ENCODE peak calls at places on chromosome 19, in four cellular contexts. I is GM12878, H is H1, W is A549. L is an unnamed sample.

GRCh38 chr19:5691205-5691929 is 1.3 kb downstream of the RPL36 start:
- DNase-seq in I (no peak), H (no peak), W (peak), L (peak)

GRCh38 chr19:18291019-18291524 is 9.7 kb upstream of the JUND start:
- DNase-seq in I (no peak), H (no peak), W (no peak), L (no peak)

GRCh38 chr19:19334989-19335344 is 14.3 kb downstream of the MAU2 start:
- DNase-seq in I (no peak), H (no peak), W (no peak), L (no peak)

GRCh38 chr19:13906525-13906904 is 514 bp downstream of the CC2D1A start:
- DNase-seq in I (no peak), H (no peak), W (no peak), L (peak)

GRCh38 chr19:40284501-40285352 is at the start of gene AKT2:
- DNase-seq in I (peak), H (peak), W (no peak), L (peak)

GRCh38 chr19:4909172-4909896 is at the start of gene UHRF1:
- DNase-seq in I (no peak), H (no peak), W (peak), L (peak)

GRCh38 chr19:17777840-17778620 is 16.9 kb upstream of the B3GNT3 start:
- DNase-seq in I (no peak), H (peak), W (peak), L (peak)

GRCh38 chr19:14375582-14376291 is 5.5 kb upstream of the ADGRE5 start:
- DNase-seq in I (no peak), H (no peak), W (no peak), L (no peak)

GRCh38 chr19:18391509-18392075 is 5.6 kb downstream of the GDF15 start:
- DNase-seq in I (no peak), H (no peak), W (no peak), L (no peak)

GRCh38 chr19:35861640-35862160 is 5.0 kb downstream of the KIRREL2 start:
- DNase-seq in I (no peak), H (no peak), W (no peak), L (no peak)

GRCh38 chr19:1290699-1291651 is 5.3 kb downstream of the EFNA2 start:
- DNase-seq in I (no peak), H (no peak), W (no peak), L (no peak)

GRCh38 chr19:56839665-56840451 is 668 bp downstream of the PEG3 start:
- DNase-seq in I (no peak), H (no peak), W (no peak), L (no peak)

GRCh38 chr19:41265376-41266153 is 1.4 kb downstream of the HNRNPUL1 start:
- DNase-seq in I (no peak), H (no peak), W (peak), L (peak)

GRCh38 chr19:16168465-16169081 is 4.8 kb downstream of the CIB3 start:
- DNase-seq in I (no peak), H (no peak), W (no peak), L (peak)

DNA sequence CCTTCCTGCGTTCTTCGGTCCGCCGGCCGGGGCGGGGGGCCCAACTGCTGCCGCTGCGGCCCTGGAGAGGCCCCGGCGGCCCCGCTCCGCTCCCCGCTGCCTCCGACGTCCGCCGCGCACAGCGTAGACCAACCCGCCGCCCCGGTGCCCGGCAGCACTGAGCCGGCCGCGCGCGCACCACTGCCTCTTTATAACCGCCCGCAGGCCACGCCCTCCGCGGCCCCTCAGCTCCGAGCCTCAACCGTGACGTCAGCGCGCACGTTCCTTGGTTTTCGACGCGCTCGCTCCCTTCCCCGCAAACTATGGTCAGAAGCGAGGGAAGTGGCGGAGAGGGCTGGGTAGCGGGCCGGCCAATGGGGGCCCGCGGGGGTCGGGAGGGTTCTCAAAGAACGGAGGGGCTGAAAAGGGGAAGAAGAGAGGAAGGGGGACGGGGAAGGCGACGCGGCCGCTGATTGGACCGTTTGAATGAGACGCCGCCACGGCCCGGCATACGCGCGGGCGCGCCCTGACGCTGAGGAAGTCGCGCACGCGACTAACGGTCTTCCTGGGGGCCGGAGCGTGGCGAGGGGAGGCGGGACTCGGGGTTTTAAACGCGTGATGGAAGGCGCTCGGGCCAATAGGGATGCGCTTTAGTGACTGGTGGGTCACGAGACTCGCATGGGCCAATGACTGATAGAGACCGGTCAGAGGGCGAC is at the start of gene UBE2S:
- DNase-seq in I (peak), H (peak), W (peak), L (peak)
- TF ChIP-seq POLR2A in I (peak), H (peak), W (peak), L (peak)

GRCh38 chr19:52923782-52924593 is 760 bp upstream of the ZNF888 start:
- DNase-seq in I (no peak), H (no peak), W (no peak), L (peak)
- TF ChIP-seq MAX in I (no peak), H (no peak), W (no peak), L (peak)

GRCh38 chr19:45162464-45163143 is 1.8 kb upstream of the NKPD1 start:
- DNase-seq in I (no peak), H (no peak), W (no peak), L (no peak)
- H3K4me3 ChIP-seq in I (no peak), H (no peak), W (no peak), L (no peak)

GRCh38 chr19:2717638-2718541 is 3.3 kb downstream of the DIRAS1 start:
- DNase-seq in I (no peak), H (no peak), W (no peak), L (no peak)

GRCh38 chr19:2714531-2715269 is 6.5 kb downstream of the DIRAS1 start:
- DNase-seq in I (no peak), H (no peak), W (no peak), L (no peak)

GRCh38 chr19:2716722-2717637 is 4.2 kb downstream of the DIRAS1 start:
- DNase-seq in I (no peak), H (no peak), W (no peak), L (no peak)

GRCh38 chr19:2715470-2716274 is 5.5 kb downstream of the DIRAS1 start:
- DNase-seq in I (no peak), H (no peak), W (no peak), L (no peak)

GRCh38 chr19:2716275-2716650 is 4.9 kb downstream of the DIRAS1 start:
- DNase-seq in I (no peak), H (no peak), W (no peak), L (no peak)
- TF ChIP-seq POLR2A in I (no peak), H (no peak), W (no peak), L (no peak)

GRCh38 chr19:38849746-38850230 is at the start of gene HNRNPL:
- DNase-seq in I (no peak), H (no peak), W (no peak), L (no peak)
- TF ChIP-seq MAX in I (no peak), H (peak), W (no peak), L (no peak)

GRCh38 chr19:10519421-10519820 is 2.2 kb upstream of the S1PR5 start:
- DNase-seq in I (no peak), H (no peak), W (no peak), L (no peak)

GRCh38 chr19:10517361-10517759 is at the start of gene S1PR5:
- DNase-seq in I (no peak), H (no peak), W (peak), L (no peak)

GRCh38 chr19:10516671-10517286 is 468 bp downstream of the S1PR5 start:
- DNase-seq in I (no peak), H (no peak), W (no peak), L (no peak)

GRCh38 chr19:10518444-10519361 is 1.5 kb upstream of the S1PR5 start:
- DNase-seq in I (no peak), H (no peak), W (no peak), L (no peak)

DNA sequence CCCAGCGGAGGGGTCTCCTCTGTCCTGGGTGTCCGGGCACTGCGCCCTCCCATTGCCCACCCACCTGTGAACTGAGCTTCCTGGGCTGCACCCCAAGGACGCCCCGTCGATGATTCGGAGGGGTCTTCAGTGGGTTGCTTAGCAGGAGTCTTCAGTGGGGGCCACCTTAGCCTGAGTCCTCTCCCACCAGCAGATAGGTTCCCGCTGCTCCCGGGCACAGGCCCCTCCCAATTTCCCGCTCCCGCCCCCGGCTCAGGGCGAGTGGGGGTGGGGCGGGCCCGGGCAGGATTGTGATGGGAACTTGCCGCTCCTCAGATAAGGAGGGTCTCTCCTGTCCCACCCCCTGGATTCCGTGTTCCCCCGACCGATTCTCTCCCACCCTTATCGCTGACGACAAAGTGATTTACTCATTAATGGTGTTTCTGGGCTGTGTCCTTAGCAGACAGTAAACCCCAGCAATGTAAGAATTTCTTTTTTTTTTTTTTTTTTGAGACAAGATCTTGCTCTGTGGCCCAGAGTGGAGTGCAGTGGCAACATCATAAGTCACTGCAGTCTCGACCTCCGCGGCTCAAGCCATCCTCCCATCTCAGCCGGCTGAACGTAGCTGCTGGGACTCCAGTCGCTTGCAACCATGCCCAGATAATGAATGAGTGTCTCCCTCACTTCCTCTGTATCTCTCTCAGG is 655 bp upstream of the S1PR5 start:
- DNase-seq in I (no peak), H (no peak), W (peak), L (peak)
- H3K4me3 ChIP-seq in I (no peak), H (peak), W (peak), L (peak)

DNA sequence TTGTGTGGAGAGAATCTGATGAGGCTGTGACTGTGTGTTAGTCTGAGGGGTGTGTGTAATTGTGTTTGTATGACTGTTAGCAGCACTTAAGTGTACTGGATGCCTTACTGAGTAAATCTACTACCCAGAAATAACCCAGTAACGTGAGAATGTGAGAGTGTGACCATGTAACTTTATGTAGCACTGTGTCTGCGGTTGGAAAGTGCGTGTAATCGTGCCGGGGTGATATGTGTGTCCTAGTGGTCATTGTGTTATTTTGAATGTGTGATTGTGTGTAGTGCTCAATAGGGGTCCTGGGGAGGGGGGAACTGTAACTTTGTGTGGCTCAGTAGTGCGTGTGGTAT is 550 bp downstream of the ZNF383 start:
- DNase-seq in I (peak), H (no peak), W (no peak), L (peak)
- TF ChIP-seq POLR2A in I (no peak), H (no peak), W (no peak), L (no peak)

DNA sequence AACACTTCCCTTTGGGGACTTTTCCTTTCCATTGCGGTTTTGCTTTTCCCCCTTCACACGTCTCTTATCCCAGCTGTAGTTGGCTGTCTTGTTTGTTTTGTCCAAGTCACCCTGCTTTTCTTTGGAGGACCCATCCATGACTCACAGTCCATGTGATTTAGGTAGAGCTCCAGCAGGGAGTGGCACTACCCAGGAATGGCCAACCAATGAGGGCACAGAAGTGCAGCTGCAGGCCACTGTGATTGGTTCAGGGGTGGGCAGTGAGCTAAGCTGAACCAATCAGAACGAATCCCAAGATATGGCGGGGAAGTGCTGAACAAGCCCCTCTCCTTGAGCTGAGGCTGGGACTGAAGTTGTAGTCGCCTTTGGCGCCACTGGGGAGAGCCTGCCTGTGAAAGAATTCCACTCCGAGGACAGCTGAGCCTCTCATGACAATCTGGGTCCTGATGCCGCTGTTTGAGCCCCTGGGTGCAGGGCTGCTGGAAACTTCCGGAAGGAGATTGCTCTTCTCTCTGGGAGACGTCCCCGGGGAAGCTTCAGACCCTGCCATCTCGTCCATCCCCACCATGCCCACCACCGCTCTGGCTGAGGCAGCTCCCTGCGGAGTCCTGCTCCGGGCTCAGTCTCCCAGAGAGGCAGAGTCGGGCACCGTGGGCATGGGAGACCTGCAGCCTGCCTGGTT is 62.9 kb upstream of the URI1 start:
- DNase-seq in I (no peak), H (no peak), W (peak), L (peak)
- TF ChIP-seq MAX in I (no peak), H (peak), W (peak), L (no peak)

GRCh38 chr19:54464044-54464623 is 556 bp upstream of the LENG9 start:
- DNase-seq in I (peak), H (peak), W (peak), L (peak)
- H3K4me3 ChIP-seq in I (peak), H (peak), W (peak), L (peak)